ENCODE peak calls at places on chromosomes 4 and X, in seven cellular contexts. C is SJCRH30; B is left lung; T is OCI-LY7; D is CD8-positive, alpha-beta T cell; Y is neural progenitor cell; H is aorta. V is an unnamed sample. For H3K4me1, the result is how much of the 10 kb centered on the place peaks cover.

GRCh38 chr4:89904524-89904923 is 9.9 kb downstream of the MMRN1 start:
- DNase-seq in C (no peak), B (no peak), T (no peak), D (no peak), Y (no peak), H (no peak), V (no peak)

GRCh38 chr4:153788419-153789276 is at the start of gene SFRP2:
- DNase-seq in C (no peak), B (peak), T (no peak), D (no peak), Y (peak), H (no peak), V (no peak)

GRCh38 chrX:73215263-73215662 is 612 bp upstream of the NAP1L2 start:
- DNase-seq in C (no peak), B (no peak), T (no peak), D (no peak), Y (no peak), H (no peak), V (no peak)

GRCh38 chr4:139656614-139657486 is 8.8 kb upstream of the MGST2 start:
- DNase-seq in C (peak), B (no peak), T (peak), D (peak), Y (peak), H (peak), V (peak)

GRCh38 chr4:135598151-135598550 is 1396.6 kb upstream of the PABPC4L start:
- DNase-seq in C (no peak), B (no peak), T (no peak), D (no peak), Y (no peak), H (no peak), V (no peak)

GRCh38 chrX:39828971-39829370 is 268.8 kb downstream of the BCOR start:
- DNase-seq in C (no peak), B (no peak), T (no peak), D (no peak), Y (no peak), H (no peak), V (no peak)

GRCh38 chrX:3527166-3527565 is 180.7 kb upstream of the MXRA5 start:
- DNase-seq in C (no peak), B (no peak), T (no peak), D (no peak), Y (no peak), H (no peak), V (no peak)

GRCh38 chrX:82081027-82081426 is 879.1 kb downstream of the SH3BGRL start:
- DNase-seq in C (peak), B (no peak), T (no peak), D (no peak), Y (peak), H (no peak), V (no peak)

GRCh38 chr4:16667464-16667863 is 231.0 kb downstream of the LDB2 start:
- DNase-seq in C (no peak), B (no peak), T (no peak), D (no peak), Y (no peak), H (no peak), V (no peak)

GRCh38 chr4:89308161-89308500 is 531 bp upstream of the GPRIN3 start:
- DNase-seq in C (peak), B (no peak), T (no peak), D (no peak), Y (no peak), H (no peak), V (no peak)

GRCh38 chrX:49972313-49972712 is 49.9 kb downstream of the CLCN5 start:
- DNase-seq in C (no peak), B (no peak), T (no peak), D (no peak), Y (no peak), H (no peak), V (no peak)

GRCh38 chrX:72360326-72360725 is 54.6 kb upstream of the CITED1 start:
- DNase-seq in C (no peak), B (no peak), T (no peak), D (no peak), Y (no peak), H (no peak), V (no peak)

GRCh38 chr4:38115601-38116000 is 155.4 kb downstream of the PTTG2 start:
- DNase-seq in C (no peak), B (no peak), T (no peak), D (no peak), Y (no peak), H (no peak), V (no peak)

GRCh38 chr4:100093091-100093866 is 97.0 kb downstream of the DDIT4L start:
- DNase-seq in C (peak), B (peak), T (peak), D (peak), Y (peak), H (peak), V (peak)

GRCh38 chr4:6746721-6747689 is 31.0 kb downstream of the BLOC1S4 start:
- DNase-seq in C (no peak), B (peak), T (no peak), D (no peak), Y (no peak), H (no peak), V (peak)

GRCh38 chrX:19579485-19579884 is 64.2 kb upstream of the MAP3K15 start:
- DNase-seq in C (no peak), B (no peak), T (no peak), D (no peak), Y (no peak), H (no peak), V (no peak)

GRCh38 chr4:68451246-68452211 is 4.3 kb downstream of the TMPRSS11E start:
- DNase-seq in C (no peak), B (no peak), T (no peak), D (no peak), Y (no peak), H (no peak), V (no peak)

GRCh38 chrX:39507617-39508299 is 590.0 kb downstream of the BCOR start:
- DNase-seq in C (no peak), B (no peak), T (no peak), D (no peak), Y (no peak), H (no peak), V (no peak)

GRCh38 chrX:71167031-71167781 is 22.6 kb downstream of the NLGN3 start:
- DNase-seq in C (no peak), B (no peak), T (no peak), D (no peak), Y (no peak), H (no peak), V (no peak)

GRCh38 chrX:119459181-119459580 is 9.1 kb upstream of the SLC25A5 start:
- DNase-seq in C (no peak), B (no peak), T (no peak), D (no peak), Y (no peak), H (no peak), V (no peak)

DNA sequence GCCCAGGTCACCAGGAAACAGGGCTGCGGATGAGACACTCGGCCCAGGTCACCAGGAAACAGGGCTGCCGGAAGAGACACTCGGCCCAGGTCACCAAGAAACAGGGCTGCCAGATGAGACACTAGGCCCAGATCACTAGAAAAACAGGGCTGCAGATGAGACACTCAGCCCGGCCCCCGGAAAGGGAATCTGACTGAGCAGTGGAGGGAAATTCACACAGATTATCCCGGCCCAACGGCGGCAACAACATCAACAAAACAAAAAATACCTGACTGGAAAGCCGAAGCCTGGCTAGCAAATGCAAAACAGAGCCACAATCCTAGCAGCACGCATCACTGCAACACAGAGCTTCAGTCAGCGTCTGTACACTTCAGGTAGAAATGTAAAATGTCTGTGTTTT is 20.7 kb downstream of the AFAP1 start:
- DNase-seq in C (no peak), B (no peak), T (no peak), D (no peak), Y (no peak), H (no peak), V (no peak)
- H3K27ac ChIP-seq in C (no peak), B (no peak), T (no peak), D (no peak), Y (no peak), H (no peak), V (no peak)

GRCh38 chr4:2484169-2484568 is 15.3 kb downstream of the RNF4 start:
- DNase-seq in C (peak), B (no peak), T (peak), D (no peak), Y (no peak), H (peak), V (no peak)

GRCh38 chr4:2487632-2488031 is 18.7 kb downstream of the RNF4 start:
- DNase-seq in C (no peak), B (no peak), T (no peak), D (no peak), Y (no peak), H (peak), V (no peak)

GRCh38 chr4:2484993-2485392 is 16.1 kb downstream of the RNF4 start:
- DNase-seq in C (peak), B (peak), T (peak), D (peak), Y (peak), H (peak), V (peak)

GRCh38 chr4:2489081-2489805 is 20.3 kb downstream of the RNF4 start:
- DNase-seq in C (no peak), B (no peak), T (no peak), D (no peak), Y (no peak), H (peak), V (no peak)

GRCh38 chr4:2486981-2487380 is 18.1 kb downstream of the RNF4 start:
- DNase-seq in C (no peak), B (no peak), T (no peak), D (no peak), Y (no peak), H (peak), V (no peak)
- H3K4me1 ChIP-seq in C (under half), B (half or more), T (under half), D (half or more), Y (under half), H (under half), V (half or more)

GRCh38 chr4:15651682-15652081 is 3.5 kb downstream of the FBXL5 start:
- DNase-seq in C (peak), B (no peak), T (no peak), D (no peak), Y (no peak), H (no peak), V (no peak)

GRCh38 chr4:15654556-15655222 is 468 bp downstream of the FBXL5 start:
- DNase-seq in C (peak), B (peak), T (peak), D (peak), Y (peak), H (peak), V (peak)

GRCh38 chr4:15652191-15652590 is 3.0 kb downstream of the FBXL5 start:
- DNase-seq in C (no peak), B (no peak), T (no peak), D (no peak), Y (no peak), H (no peak), V (no peak)

GRCh38 chr4:15653864-15654391 is 1.2 kb downstream of the FBXL5 start:
- DNase-seq in C (peak), B (no peak), T (peak), D (no peak), Y (peak), H (no peak), V (no peak)

GRCh38 chr4:15653430-15653829 is 1.7 kb downstream of the FBXL5 start:
- DNase-seq in C (no peak), B (no peak), T (no peak), D (no peak), Y (no peak), H (no peak), V (no peak)
- H3K27ac ChIP-seq in C (peak), B (peak), T (peak), D (no peak), Y (no peak), H (peak), V (peak)

GRCh38 chr4:3484057-3484973 is 21.2 kb downstream of the DOK7 start:
- DNase-seq in C (no peak), B (peak), T (no peak), D (no peak), Y (no peak), H (peak), V (peak)

GRCh38 chr4:3481113-3481531 is 18.0 kb downstream of the DOK7 start:
- DNase-seq in C (no peak), B (peak), T (no peak), D (no peak), Y (peak), H (no peak), V (no peak)

GRCh38 chr4:3483471-3483921 is 20.4 kb downstream of the DOK7 start:
- DNase-seq in C (peak), B (peak), T (no peak), D (no peak), Y (peak), H (peak), V (peak)

GRCh38 chr4:3481783-3482397 is 18.8 kb downstream of the DOK7 start:
- DNase-seq in C (no peak), B (peak), T (no peak), D (no peak), Y (no peak), H (no peak), V (no peak)

DNA sequence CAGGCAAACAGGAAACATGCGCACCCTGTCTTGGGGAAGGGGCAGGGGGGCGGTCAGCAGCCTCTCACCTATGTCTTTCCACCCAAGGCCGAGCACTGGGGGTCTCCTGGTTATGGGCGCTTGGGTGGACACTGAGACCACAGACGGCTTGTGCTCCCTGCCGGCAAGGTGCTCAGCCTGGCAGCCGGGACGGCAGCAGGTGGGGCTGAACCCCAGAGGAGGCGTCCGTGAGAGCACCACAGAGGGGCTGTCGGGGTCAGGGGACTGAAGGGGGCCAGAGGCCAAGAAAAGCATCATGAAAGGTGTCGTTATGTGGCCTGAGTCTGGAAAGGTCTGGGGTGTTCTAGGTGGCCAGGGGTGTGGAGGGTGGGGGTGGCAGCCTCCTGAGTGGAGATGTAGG is 19.6 kb downstream of the DOK7 start:
- DNase-seq in C (no peak), B (peak), T (no peak), D (no peak), Y (no peak), H (no peak), V (no peak)
- H3K4me1 ChIP-seq in C (half or more), B (under half), T (under half), D (under half), Y (half or more), H (under half), V (half or more)

GRCh38 chr4:95361696-95361965 is 187.1 kb downstream of the UNC5C start:
- DNase-seq in C (no peak), B (no peak), T (no peak), D (no peak), Y (no peak), H (no peak), V (no peak)

GRCh38 chr4:95363966-95364365 is 184.8 kb downstream of the UNC5C start:
- DNase-seq in C (no peak), B (no peak), T (no peak), D (no peak), Y (no peak), H (no peak), V (no peak)

GRCh38 chr4:95362906-95363578 is 185.7 kb downstream of the UNC5C start:
- DNase-seq in C (peak), B (no peak), T (peak), D (no peak), Y (peak), H (no peak), V (no peak)

GRCh38 chr4:95362066-95362465 is 186.7 kb downstream of the UNC5C start:
- DNase-seq in C (no peak), B (no peak), T (no peak), D (no peak), Y (no peak), H (no peak), V (no peak)

DNA sequence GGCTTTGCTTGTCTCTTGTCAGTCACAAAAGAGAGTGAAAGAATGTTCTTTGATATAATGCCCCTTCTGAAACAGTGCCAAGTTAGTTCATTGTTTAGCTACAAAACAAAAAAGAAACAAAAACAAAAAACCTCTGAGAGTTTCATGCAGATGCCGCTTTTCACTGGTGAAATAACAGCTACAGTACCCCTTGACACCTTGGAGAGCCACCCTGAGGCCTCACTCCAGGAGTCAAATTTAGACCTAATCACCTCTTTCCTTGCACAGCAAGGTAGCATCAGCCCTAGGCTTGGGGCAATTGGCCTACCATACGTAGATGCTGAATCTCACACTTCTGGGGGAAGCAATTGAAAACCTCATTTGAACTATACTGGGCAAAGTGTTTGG is 185.2 kb downstream of the UNC5C start:
- DNase-seq in C (no peak), B (no peak), T (no peak), D (no peak), Y (peak), H (no peak), V (no peak)
- H3K27ac ChIP-seq in C (no peak), B (no peak), T (no peak), D (no peak), Y (no peak), H (no peak), V (no peak)

V was measured in heart left ventricle.